ENCODE peak calls at places on chromosomes 5 and 9, in five cellular contexts. V is uterus, N is endothelial cell, C is omental fat pad, O is fibroblast of mammary gland. Z is an unnamed sample.

GRCh38 chr5:134818776-134819175 is 27.0 kb upstream of the C5orf24 start:
- DNase-seq in N (no peak), V (no peak), O (no peak), C (no peak), Z (no peak)

GRCh38 chr9:93652604-93653592 is 76.5 kb downstream of the PHF2 start:
- DNase-seq in N (no peak), V (no peak), O (no peak), C (no peak), Z (no peak)

GRCh38 chr9:97384406-97385262 is 27.3 kb upstream of the TDRD7 start:
- DNase-seq in V (no peak), O (no peak), N (no peak), C (no peak), Z (no peak)

GRCh38 chr5:58300346-58300745 is 159.5 kb downstream of the PLK2 start:
- DNase-seq in C (no peak), V (no peak), O (no peak), N (no peak), Z (no peak)

GRCh38 chr9:13956107-13956506 is 357.8 kb downstream of the NFIB start:
- DNase-seq in O (no peak), N (no peak), C (no peak), V (no peak), Z (no peak)

GRCh38 chr9:27445057-27445990 is 78.8 kb upstream of the IFNK start:
- DNase-seq in C (no peak), N (no peak), V (no peak), O (no peak), Z (no peak)

GRCh38 chr5:150148408-150148927 is 7.2 kb downstream of the PDGFRB start:
- DNase-seq in O (peak), N (no peak), C (no peak), V (no peak), Z (no peak)

GRCh38 chr9:92963831-92964606 is 16.7 kb downstream of the FGD3 start:
- DNase-seq in O (no peak), C (no peak), N (no peak), V (no peak), Z (no peak)

GRCh38 chr9:133948571-133949485 is 43.3 kb downstream of the VAV2 start:
- DNase-seq in V (no peak), N (no peak), O (no peak), C (no peak), Z (no peak)

GRCh38 chr9:133112361-133113026 is 8.5 kb downstream of the RALGDS start:
- DNase-seq in V (no peak), O (no peak), N (no peak), C (peak), Z (no peak)

GRCh38 chr5:141634162-141634561 is 2.5 kb downstream of the HDAC3 start:
- DNase-seq in C (no peak), O (no peak), N (no peak), V (no peak), Z (no peak)

GRCh38 chr9:111866976-111867375 is 29.6 kb upstream of the UGCG start:
- DNase-seq in N (no peak), O (peak), V (no peak), C (no peak), Z (no peak)

GRCh38 chr5:146805099-146805498 is 73.5 kb downstream of the PPP2R2B start:
- DNase-seq in V (no peak), C (no peak), N (no peak), O (peak), Z (no peak)

GRCh38 chr9:127204771-127205470 is 59.7 kb upstream of the GARNL3 start:
- DNase-seq in N (no peak), O (peak), C (no peak), V (no peak), Z (no peak)

GRCh38 chr9:130663258-130664171 is 879 bp upstream of the PRDM12 start:
- DNase-seq in N (no peak), V (no peak), C (no peak), O (no peak), Z (no peak)

GRCh38 chr9:5630038-5630507 is 1.2 kb downstream of the RIC1 start:
- DNase-seq in N (no peak), V (no peak), C (no peak), O (peak), Z (no peak)

GRCh38 chr5:67354051-67354450 is 157.5 kb upstream of the CD180 start:
- DNase-seq in V (no peak), C (no peak), N (no peak), O (no peak), Z (no peak)

GRCh38 chr9:86413966-86414880 is 60.0 kb upstream of the TUT7 start:
- DNase-seq in O (peak), N (no peak), C (no peak), V (no peak), Z (no peak)

GRCh38 chr9:126791406-126792230 is 13.2 kb upstream of the ZBTB43 start:
- DNase-seq in V (no peak), N (no peak), O (peak), C (no peak), Z (peak)

GRCh38 chr9:69412741-69413150 is 87.7 kb downstream of the ENTREP1 start:
- DNase-seq in O (peak), V (peak), N (peak), C (no peak), Z (no peak)

GRCh38 chr5:124748687-124749594 is 2.5 kb upstream of the ZNF608 start:
- DNase-seq in N (peak), V (peak), O (peak), C (no peak), Z (no peak)

GRCh38 chr5:74954919-74955318 is 88.7 kb upstream of the FAM169A start:
- DNase-seq in V (no peak), O (peak), C (no peak), N (no peak), Z (no peak)

GRCh38 chr5:74953961-74954720 is 88.0 kb upstream of the FAM169A start:
- DNase-seq in V (no peak), C (no peak), N (no peak), O (peak), Z (no peak)

GRCh38 chr5:74957906-74958305 is 91.7 kb upstream of the FAM169A start:
- DNase-seq in O (no peak), N (no peak), C (no peak), V (no peak), Z (no peak)

GRCh38 chr5:74956278-74956677 is 90.1 kb upstream of the FAM169A start:
- DNase-seq in O (no peak), N (no peak), V (no peak), C (no peak), Z (no peak)

GRCh38 chr5:74957029-74957781 is 91.0 kb upstream of the FAM169A start:
- DNase-seq in V (no peak), N (no peak), O (no peak), C (no peak), Z (no peak)
- TF ChIP-seq CTCF in V (no peak), N (no peak), O (no peak), C (no peak), Z (no peak)

GRCh38 chr5:85476617-85477016 is 1091.9 kb upstream of the EDIL3 start:
- DNase-seq in C (no peak), O (no peak), V (no peak), N (no peak), Z (no peak)
- TF ChIP-seq CTCF in C (no peak), O (no peak), V (no peak), N (no peak), Z (no peak)

GRCh38 chr9:109652112-109652511 is 127.9 kb upstream of the PALM2AKAP2 start:
- DNase-seq in C (no peak), N (no peak), V (no peak), O (peak), Z (no peak)

GRCh38 chr9:109653470-109653869 is 126.5 kb upstream of the PALM2AKAP2 start:
- DNase-seq in N (no peak), V (no peak), O (no peak), C (no peak), Z (no peak)

DNA sequence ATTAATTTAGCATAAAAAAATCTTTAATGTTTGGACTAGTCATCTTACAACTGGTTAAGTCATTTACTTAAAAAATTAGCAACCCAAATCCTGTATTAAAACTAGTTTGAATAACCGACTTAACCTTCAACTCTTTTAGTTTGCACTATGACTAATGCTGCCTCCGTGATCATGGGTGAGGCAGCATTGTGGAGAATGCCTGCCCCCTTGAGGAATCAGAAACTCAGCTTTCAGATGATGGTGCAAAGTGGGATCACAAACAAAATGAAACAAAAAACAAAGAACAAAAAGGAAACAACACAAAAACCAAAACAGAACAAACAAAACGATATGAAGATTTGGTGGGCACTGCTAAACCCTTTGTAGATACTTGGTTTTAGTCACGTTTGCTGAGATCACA is 127.0 kb upstream of the PALM2AKAP2 start:
- DNase-seq in V (no peak), C (no peak), N (no peak), O (peak), Z (no peak)
- TF ChIP-seq CTCF in V (no peak), C (no peak), N (no peak), O (peak), Z (peak)

GRCh38 chr9:89603629-89604462 is 966 bp upstream of the GADD45G start:
- DNase-seq in O (no peak), N (peak), V (peak), C (no peak), Z (no peak)
- TF ChIP-seq CTCF in O (peak), N (peak), V (peak), C (no peak), Z (peak)

GRCh38 chr5:160903076-160903475 is 51.1 kb upstream of the ATP10B start:
- DNase-seq in N (no peak), O (no peak), C (no peak), V (no peak), Z (no peak)

GRCh38 chr5:160905285-160905684 is 53.3 kb upstream of the ATP10B start:
- DNase-seq in V (no peak), C (no peak), N (no peak), O (no peak), Z (no peak)

GRCh38 chr5:160899735-160900134 is 47.7 kb upstream of the ATP10B start:
- DNase-seq in O (no peak), V (no peak), N (no peak), C (no peak), Z (no peak)
- TF ChIP-seq CTCF in O (no peak), V (no peak), N (no peak), C (no peak), Z (no peak)

GRCh38 chr9:20292002-20292401 is 330.3 kb downstream of the MLLT3 start:
- DNase-seq in N (no peak), O (peak), V (no peak), C (no peak), Z (no peak)
- TF ChIP-seq CTCF in N (no peak), O (peak), V (no peak), C (no peak), Z (no peak)

GRCh38 chr5:181243521-181244307 is at the start of gene RACK1:
- DNase-seq in V (peak), N (peak), C (peak), O (peak), Z (peak)
- TF ChIP-seq CTCF in V (no peak), N (no peak), C (no peak), O (no peak), Z (no peak)

GRCh38 chr9:137160716-137161557 is 8.9 kb downstream of the LRRC26 start:
- DNase-seq in C (no peak), O (no peak), V (no peak), N (no peak), Z (no peak)

GRCh38 chr9:137161558-137162483 is 8.0 kb downstream of the LRRC26 start:
- DNase-seq in N (no peak), C (no peak), O (no peak), V (no peak), Z (no peak)

GRCh38 chr9:137163805-137164204 is 6.0 kb downstream of the LRRC26 start:
- DNase-seq in O (no peak), V (no peak), N (no peak), C (no peak), Z (no peak)

GRCh38 chr9:137163101-137163661 is 6.7 kb downstream of the LRRC26 start:
- DNase-seq in O (peak), N (no peak), V (no peak), C (no peak), Z (no peak)

DNA sequence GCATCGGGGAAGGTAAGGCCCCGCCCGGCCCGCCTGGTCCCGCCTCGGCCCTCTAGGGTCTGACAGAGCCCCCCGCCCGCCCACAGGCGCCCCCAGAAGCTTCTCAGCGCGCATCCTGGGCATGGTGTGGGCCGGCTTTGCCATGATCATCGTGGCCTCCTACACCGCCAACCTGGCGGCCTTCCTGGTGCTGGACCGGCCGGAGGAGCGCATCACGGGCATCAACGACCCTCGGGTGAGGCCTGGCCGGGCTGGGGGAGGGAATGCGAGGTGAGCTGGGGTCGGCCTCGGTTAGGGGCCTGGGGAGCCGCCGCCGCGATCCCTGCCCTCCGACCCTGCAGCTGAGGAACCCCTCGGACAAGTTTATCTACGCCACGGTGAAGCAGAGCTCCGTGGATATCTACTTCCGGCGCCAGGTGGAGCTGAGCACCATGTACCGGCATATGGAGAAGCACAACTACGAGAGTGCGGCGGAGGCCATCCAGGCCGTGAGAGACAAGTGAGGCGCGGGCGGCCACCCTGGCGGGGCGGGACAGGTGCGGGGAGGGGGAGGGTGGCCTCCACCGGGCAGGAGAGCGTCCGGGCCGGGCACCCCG is 7.2 kb downstream of the LRRC26 start:
- DNase-seq in N (no peak), O (no peak), V (no peak), C (no peak), Z (no peak)
- TF ChIP-seq CTCF in N (no peak), O (no peak), V (no peak), C (no peak), Z (no peak)

GRCh38 chr9:28770226-28770625 is 1196.9 kb upstream of the C9orf72 start:
- DNase-seq in V (no peak), N (no peak), C (no peak), O (no peak), Z (no peak)

GRCh38 chr9:28779240-28779639 is 1206.0 kb upstream of the C9orf72 start:
- DNase-seq in O (peak), N (no peak), C (no peak), V (no peak), Z (no peak)

GRCh38 chr9:28770827-28771226 is 1197.5 kb upstream of the C9orf72 start:
- DNase-seq in C (no peak), O (no peak), N (no peak), V (no peak), Z (no peak)

GRCh38 chr9:28774433-28775029 is 1201.2 kb upstream of the C9orf72 start:
- DNase-seq in V (no peak), O (peak), N (no peak), C (no peak), Z (no peak)
- TF ChIP-seq CTCF in V (peak), O (peak), N (peak), C (no peak), Z (peak)

GRCh38 chr9:128770286-128770685 is 1.4 kb downstream of the ZER1 start:
- DNase-seq in V (no peak), C (no peak), O (no peak), N (no peak), Z (no peak)
- TF ChIP-seq CTCF in V (no peak), C (no peak), O (no peak), N (no peak), Z (no peak)

Z was measured in osteocyte.